ENCODE peak calls at places on chromosomes 12 and 14, in four cellular contexts. One of them, this sample, is unnamed. For H3K27me3, the result is how much of the 10 kb centered on the place peaks cover.

GRCh38 chr12:107444771-107445170 is 240.8 kb upstream of the PWP1 start:
- DNase-seq in upper lobe of left lung: no peak
- DNase-seq in mammary epithelial cell: no peak
- DNase-seq in lung: no peak
- DNase-seq in this sample: no peak

GRCh38 chr14:101252443-101253214 is 308.7 kb upstream of the DIO3 start:
- DNase-seq in mammary epithelial cell: no peak
- DNase-seq in upper lobe of left lung: no peak
- DNase-seq in lung: no peak
- DNase-seq in this sample: no peak

GRCh38 chr12:80230068-80230467 is 130.7 kb downstream of the OTOGL start:
- DNase-seq in upper lobe of left lung: no peak
- DNase-seq in lung: no peak
- DNase-seq in mammary epithelial cell: no peak
- DNase-seq in this sample: no peak

GRCh38 chr14:100881211-100882025 is 22.1 kb downstream of the RTL1 start:
- DNase-seq in mammary epithelial cell: no peak
- DNase-seq in upper lobe of left lung: no peak
- DNase-seq in lung: no peak
- DNase-seq in this sample: peak

GRCh38 chr12:9143137-9143536 is 27.4 kb upstream of the A2M start:
- DNase-seq in lung: no peak
- DNase-seq in mammary epithelial cell: no peak
- DNase-seq in upper lobe of left lung: no peak
- DNase-seq in this sample: no peak

GRCh38 chr12:106861984-106862894 is 87.8 kb downstream of the RIC8B start:
- DNase-seq in mammary epithelial cell: peak
- DNase-seq in upper lobe of left lung: no peak
- DNase-seq in lung: no peak
- DNase-seq in this sample: no peak

GRCh38 chr12:59834659-59835474 is 239.0 kb downstream of the SLC16A7 start:
- DNase-seq in lung: no peak
- DNase-seq in upper lobe of left lung: no peak
- DNase-seq in mammary epithelial cell: no peak
- DNase-seq in this sample: no peak

GRCh38 chr12:123106640-123107359 is 44.1 kb downstream of the PITPNM2 start:
- DNase-seq in lung: peak
- DNase-seq in upper lobe of left lung: peak
- DNase-seq in mammary epithelial cell: no peak
- DNase-seq in this sample: peak

GRCh38 chr12:96063046-96063445 is 27.7 kb upstream of the LTA4H start:
- DNase-seq in mammary epithelial cell: no peak
- DNase-seq in lung: no peak
- DNase-seq in upper lobe of left lung: no peak
- DNase-seq in this sample: no peak

GRCh38 chr12:124002021-124002640 is 29.1 kb downstream of the ZNF664 start:
- DNase-seq in upper lobe of left lung: peak
- DNase-seq in mammary epithelial cell: no peak
- DNase-seq in lung: no peak
- DNase-seq in this sample: no peak

GRCh38 chr12:102093319-102093718 is 26.6 kb downstream of the NUP37 start:
- DNase-seq in lung: no peak
- DNase-seq in upper lobe of left lung: no peak
- DNase-seq in mammary epithelial cell: no peak
- DNase-seq in this sample: no peak

GRCh38 chr12:119772431-119772830 is 104.5 kb downstream of the PRKAB1 start:
- DNase-seq in lung: no peak
- DNase-seq in mammary epithelial cell: peak
- DNase-seq in upper lobe of left lung: no peak
- DNase-seq in this sample: no peak

GRCh38 chr14:29955087-29955486 is 27.4 kb upstream of the PRKD1 start:
- DNase-seq in lung: no peak
- DNase-seq in mammary epithelial cell: no peak
- DNase-seq in upper lobe of left lung: no peak
- DNase-seq in this sample: no peak

GRCh38 chr12:127811988-127812387 is 455.0 kb upstream of the TMEM132C start:
- DNase-seq in lung: no peak
- DNase-seq in mammary epithelial cell: no peak
- DNase-seq in upper lobe of left lung: no peak
- DNase-seq in this sample: no peak

GRCh38 chr14:77181603-77182437 is at the start of gene TMEM63C:
- DNase-seq in upper lobe of left lung: no peak
- DNase-seq in lung: no peak
- DNase-seq in mammary epithelial cell: peak
- DNase-seq in this sample: no peak

GRCh38 chr12:88945041-88945732 is 364.9 kb upstream of the KITLG start:
- DNase-seq in mammary epithelial cell: no peak
- DNase-seq in upper lobe of left lung: no peak
- DNase-seq in lung: no peak
- DNase-seq in this sample: no peak

GRCh38 chr12:113136128-113136989 is 798 bp upstream of the RASAL1 start:
- DNase-seq in mammary epithelial cell: no peak
- DNase-seq in lung: no peak
- DNase-seq in upper lobe of left lung: no peak
- DNase-seq in this sample: no peak

GRCh38 chr14:99118946-99119345 is 153.1 kb downstream of the BCL11B start:
- DNase-seq in mammary epithelial cell: no peak
- DNase-seq in lung: peak
- DNase-seq in upper lobe of left lung: no peak
- DNase-seq in this sample: no peak
- H3K27me3 ChIP-seq in mammary epithelial cell: under half
- H3K27me3 ChIP-seq in lung: under half
- H3K27me3 ChIP-seq in upper lobe of left lung: under half
- H3K27me3 ChIP-seq in this sample: half or more

GRCh38 chr12:30729547-30729946 is 25.2 kb downstream of the CAPRIN2 start:
- DNase-seq in upper lobe of left lung: no peak
- DNase-seq in lung: no peak
- DNase-seq in mammary epithelial cell: no peak
- DNase-seq in this sample: no peak
- H3K27ac ChIP-seq in upper lobe of left lung: no peak
- H3K27ac ChIP-seq in lung: no peak
- H3K27ac ChIP-seq in mammary epithelial cell: no peak
- H3K27ac ChIP-seq in this sample: no peak

GRCh38 chr14:91755560-91755959 is 23.7 kb upstream of the CATSPERB start:
- DNase-seq in upper lobe of left lung: no peak
- DNase-seq in mammary epithelial cell: peak
- DNase-seq in lung: no peak
- DNase-seq in this sample: no peak
- H3K4me3 ChIP-seq in upper lobe of left lung: no peak
- H3K4me3 ChIP-seq in mammary epithelial cell: no peak
- H3K4me3 ChIP-seq in lung: no peak
- H3K4me3 ChIP-seq in this sample: no peak

DNA sequence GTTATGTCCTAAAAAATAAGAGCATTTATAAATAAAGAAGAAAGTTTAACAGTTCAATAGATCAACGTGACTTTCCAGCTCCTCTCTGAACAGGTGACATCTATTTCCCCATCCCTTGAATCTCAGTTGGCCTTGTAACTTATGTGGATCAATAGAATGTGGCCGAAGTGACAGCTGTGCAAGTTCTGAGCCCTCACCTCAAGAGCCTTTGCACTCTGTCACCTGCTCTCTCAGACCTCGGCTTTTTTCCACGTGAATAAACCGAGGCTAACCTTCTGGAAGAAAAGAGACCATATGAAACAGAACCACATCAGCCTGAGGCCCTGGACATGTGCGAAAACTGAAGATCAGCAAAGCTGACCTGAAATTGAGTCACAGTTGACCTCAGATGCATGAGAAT is 253.0 kb downstream of the DAD1 start:
- DNase-seq in lung: no peak
- DNase-seq in upper lobe of left lung: no peak
- DNase-seq in mammary epithelial cell: no peak
- DNase-seq in this sample: no peak
- H3K27me3 ChIP-seq in lung: under half
- H3K27me3 ChIP-seq in upper lobe of left lung: under half
- H3K27me3 ChIP-seq in mammary epithelial cell: under half
- H3K27me3 ChIP-seq in this sample: under half

DNA sequence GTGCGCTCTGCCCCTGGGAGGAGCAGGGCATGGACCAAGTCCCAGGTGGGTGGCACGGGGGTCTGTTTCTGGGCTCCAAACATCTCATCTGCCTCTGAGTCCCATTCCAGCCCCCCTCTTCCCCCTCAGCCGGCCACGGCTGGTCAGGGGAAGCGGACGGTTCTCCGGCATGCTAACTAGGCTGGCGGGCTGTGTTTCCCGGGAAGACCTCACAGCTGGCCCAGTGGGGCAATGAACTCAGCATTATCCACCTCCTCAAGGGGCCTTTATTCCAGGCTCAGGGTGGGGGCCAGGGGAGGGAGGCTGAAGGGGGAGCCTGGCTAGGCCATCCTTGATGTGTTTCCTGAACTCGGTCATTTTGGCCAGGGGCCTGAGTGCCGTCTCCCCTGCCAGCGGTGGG is 7.7 kb downstream of the LRP1 start:
- DNase-seq in lung: no peak
- DNase-seq in mammary epithelial cell: no peak
- DNase-seq in upper lobe of left lung: no peak
- DNase-seq in this sample: peak
- H3K27ac ChIP-seq in lung: peak
- H3K27ac ChIP-seq in mammary epithelial cell: no peak
- H3K27ac ChIP-seq in upper lobe of left lung: peak
- H3K27ac ChIP-seq in this sample: peak

GRCh38 chr12:53695148-53696138 is 19.6 kb upstream of the ATP5MC2 start:
- DNase-seq in mammary epithelial cell: no peak
- DNase-seq in upper lobe of left lung: no peak
- DNase-seq in lung: no peak
- DNase-seq in this sample: no peak
- H3K4me3 ChIP-seq in mammary epithelial cell: no peak
- H3K4me3 ChIP-seq in upper lobe of left lung: peak
- H3K4me3 ChIP-seq in lung: no peak
- H3K4me3 ChIP-seq in this sample: peak

GRCh38 chr14:71988954-71989353 is 56.7 kb downstream of the RGS6 start:
- DNase-seq in mammary epithelial cell: no peak
- DNase-seq in lung: no peak
- DNase-seq in upper lobe of left lung: no peak
- DNase-seq in this sample: peak
- H3K27me3 ChIP-seq in mammary epithelial cell: under half
- H3K27me3 ChIP-seq in lung: under half
- H3K27me3 ChIP-seq in upper lobe of left lung: under half
- H3K27me3 ChIP-seq in this sample: under half

DNA sequence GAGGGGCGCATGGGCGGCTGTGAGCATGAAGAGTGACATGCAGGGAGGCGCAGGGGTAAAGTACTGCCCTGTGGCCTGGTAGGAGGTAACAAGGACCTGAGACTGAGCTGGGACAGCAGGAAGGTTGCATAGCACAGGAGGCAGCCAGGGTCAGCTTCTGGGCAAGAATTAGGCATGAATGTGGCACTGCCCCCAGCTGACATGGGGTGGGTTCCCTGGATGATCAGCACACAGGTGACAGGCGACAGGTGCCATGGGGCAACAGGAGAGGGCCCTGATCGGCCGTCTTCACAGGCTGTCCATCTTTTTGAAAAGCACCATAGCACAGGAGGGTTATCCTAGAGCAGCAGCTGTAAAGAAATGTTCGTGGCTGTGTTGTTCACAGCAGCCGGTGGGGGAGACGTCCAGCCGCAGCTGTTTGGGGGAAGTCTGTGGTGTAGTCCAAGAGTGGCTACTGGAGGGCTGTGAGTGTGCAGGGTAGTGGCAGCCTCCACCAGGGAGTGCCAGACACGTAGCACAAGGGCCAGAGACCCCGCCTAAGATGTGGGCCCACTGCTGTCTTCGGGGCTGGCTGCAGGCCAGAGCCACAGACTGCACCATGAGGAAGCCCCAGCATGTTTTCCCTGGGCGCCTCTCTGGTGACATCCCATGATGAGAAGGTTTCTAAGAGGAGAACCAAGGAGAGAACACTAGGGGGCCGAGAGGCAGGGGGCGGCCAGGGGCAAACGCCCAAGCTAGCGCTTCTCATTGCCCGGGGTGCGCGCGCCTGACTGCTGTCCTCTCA is 8.4 kb downstream of the CLBA1 start:
- DNase-seq in mammary epithelial cell: no peak
- DNase-seq in upper lobe of left lung: no peak
- DNase-seq in lung: no peak
- DNase-seq in this sample: no peak
- H3K27ac ChIP-seq in mammary epithelial cell: no peak
- H3K27ac ChIP-seq in upper lobe of left lung: no peak
- H3K27ac ChIP-seq in lung: no peak
- H3K27ac ChIP-seq in this sample: no peak

This sample was measured in heart left ventricle.